ENCODE peak calls at places on chromosomes 6 and 20, in four cellular contexts. R is GM12878, G is HepG2, O is K562. T is an unnamed sample.

GRCh38 chr20:9110916-9111432 is 42.1 kb downstream of the PLCB4 start:
- DNase-seq in R (no peak), O (no peak), G (no peak), T (no peak)

GRCh38 chr6:91476000-91476399 is 889.1 kb upstream of the MAP3K7 start:
- DNase-seq in G (peak), R (no peak), O (no peak), T (peak)

GRCh38 chr6:34546551-34547321 is 9.4 kb downstream of the SPDEF start:
- DNase-seq in R (no peak), O (no peak), G (no peak), T (peak)

GRCh38 chr6:21873562-21873961 is 280.0 kb downstream of the SOX4 start:
- DNase-seq in G (no peak), O (no peak), R (no peak), T (no peak)

GRCh38 chr20:51042064-51042463 is 19.2 kb upstream of the KCNG1 start:
- DNase-seq in G (no peak), R (no peak), O (no peak), T (no peak)

GRCh38 chr6:73548458-73549446 is 27.9 kb upstream of the EEF1A1 start:
- DNase-seq in R (no peak), G (peak), O (no peak), T (no peak)

GRCh38 chr20:51480507-51481270 is 61.8 kb downstream of the NFATC2 start:
- DNase-seq in R (peak), O (no peak), G (no peak), T (no peak)

GRCh38 chr6:149473080-149474052 is 11.4 kb downstream of the ZC3H12D start:
- DNase-seq in G (peak), R (no peak), O (no peak), T (no peak)

GRCh38 chr6:75882734-75883133 is 133.7 kb downstream of the MYO6 start:
- DNase-seq in O (no peak), G (no peak), R (no peak), T (no peak)

GRCh38 chr20:39016496-39016895 is 54.4 kb downstream of the DHX35 start:
- DNase-seq in O (no peak), G (no peak), R (no peak), T (no peak)

GRCh38 chr6:43469947-43470346 is 7.4 kb upstream of the TJAP1 start:
- DNase-seq in O (no peak), R (no peak), G (no peak), T (no peak)

GRCh38 chr6:122610690-122611455 is 668 bp downstream of the PKIB start:
- DNase-seq in R (no peak), O (no peak), G (peak), T (peak)

GRCh38 chr6:129134535-129134934 is 251.6 kb downstream of the LAMA2 start:
- DNase-seq in G (no peak), O (no peak), R (no peak), T (no peak)

GRCh38 chr6:28211840-28212509 is 13.1 kb upstream of the ZSCAN9 start:
- DNase-seq in G (no peak), R (no peak), O (peak), T (no peak)

GRCh38 chr6:133890941-133891813 is 2.3 kb downstream of the TCF21 start:
- DNase-seq in G (no peak), O (peak), R (no peak), T (peak)

GRCh38 chr20:53623454-53624206 is 30.0 kb upstream of the ZNF217 start:
- DNase-seq in G (peak), R (peak), O (peak), T (peak)

GRCh38 chr6:105803439-105803838 is 282.7 kb upstream of the PRDM1 start:
- DNase-seq in O (no peak), G (no peak), R (no peak), T (no peak)

GRCh38 chr6:105804436-105804835 is 281.7 kb upstream of the PRDM1 start:
- DNase-seq in R (no peak), G (no peak), O (no peak), T (no peak)

GRCh38 chr6:105806486-105806920 is 279.6 kb upstream of the PRDM1 start:
- DNase-seq in G (no peak), O (no peak), R (no peak), T (no peak)

GRCh38 chr6:105804000-105804399 is 282.1 kb upstream of the PRDM1 start:
- DNase-seq in G (no peak), O (no peak), R (no peak), T (no peak)

DNA sequence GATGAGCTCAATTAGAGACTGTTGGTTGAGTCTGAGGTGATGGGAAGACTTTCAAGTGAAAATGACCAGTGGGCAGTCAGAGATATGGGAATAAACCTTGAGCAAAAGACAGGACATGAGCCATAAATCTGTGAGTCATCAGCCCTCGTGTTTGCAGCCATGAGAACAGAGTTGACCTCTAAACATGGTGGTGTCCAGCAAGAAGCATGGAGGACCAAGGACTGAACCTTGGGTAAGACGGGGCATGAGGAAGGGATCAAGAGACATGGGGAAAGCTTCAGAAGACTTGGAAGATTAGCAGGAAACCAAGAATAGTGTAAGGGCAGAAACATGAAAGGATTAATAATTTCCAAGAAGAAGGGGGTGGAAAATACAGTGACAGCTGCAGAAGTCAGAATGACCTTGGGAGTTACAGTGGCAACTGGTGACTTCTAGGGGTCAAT is 280.5 kb upstream of the PRDM1 start:
- DNase-seq in R (no peak), O (peak), G (no peak), T (no peak)
- TF ChIP-seq MYC in R (no peak), O (no peak), G (no peak), T (no peak)

GRCh38 chr6:113596477-113596876 is 260.7 kb upstream of the MARCKS start:
- DNase-seq in G (no peak), O (no peak), R (no peak), T (no peak)
- TF ChIP-seq EZH2 in G (no peak), O (no peak), R (no peak), T (no peak)

DNA sequence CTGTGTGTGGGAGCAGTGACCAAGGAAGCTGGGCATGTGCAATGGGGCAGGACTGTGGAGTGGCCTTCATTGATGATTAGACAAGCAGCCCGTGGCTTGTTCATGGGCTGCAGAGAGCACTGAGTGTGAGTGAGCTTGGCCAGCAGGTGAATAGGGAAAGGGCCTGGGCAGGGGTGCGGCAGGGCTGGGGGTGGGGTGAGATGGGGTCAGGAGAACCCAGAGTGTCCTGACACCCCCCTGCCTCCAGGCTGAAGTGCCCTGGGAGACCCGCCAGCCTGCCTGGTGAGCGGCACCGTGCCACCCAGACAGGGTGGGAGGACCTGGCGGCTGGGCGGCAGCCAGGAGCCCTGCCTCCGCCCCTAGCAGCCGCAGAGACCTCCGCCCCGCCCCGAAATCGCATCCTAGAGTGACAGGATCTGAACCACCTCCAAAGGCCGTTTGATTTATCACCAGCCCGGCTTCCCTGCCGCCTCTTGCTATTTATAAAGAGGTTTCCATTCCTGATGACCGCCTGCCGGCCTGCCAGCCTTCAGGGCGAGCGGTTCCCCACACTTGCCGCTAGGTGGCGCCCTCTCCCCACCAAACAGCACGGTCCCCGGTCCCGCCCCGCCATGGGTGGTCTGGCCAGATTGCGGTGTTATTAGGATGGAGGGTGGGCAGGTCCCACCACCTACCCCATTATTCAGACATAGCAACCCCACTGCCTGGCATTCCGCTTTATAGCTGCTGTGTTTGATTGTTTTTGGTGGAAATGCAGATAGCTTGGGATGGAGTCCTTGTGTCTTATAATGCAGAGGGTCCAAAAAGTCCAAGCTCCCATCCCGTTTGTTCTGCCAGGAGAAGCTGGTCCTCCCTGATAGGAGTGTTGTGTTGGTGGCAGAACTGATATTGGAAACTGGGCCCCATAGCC is 3.5 kb downstream of the MYLK2 start:
- DNase-seq in G (peak), O (peak), R (no peak), T (peak)
- TF ChIP-seq MYC in G (peak), O (no peak), R (no peak), T (no peak)

DNA sequence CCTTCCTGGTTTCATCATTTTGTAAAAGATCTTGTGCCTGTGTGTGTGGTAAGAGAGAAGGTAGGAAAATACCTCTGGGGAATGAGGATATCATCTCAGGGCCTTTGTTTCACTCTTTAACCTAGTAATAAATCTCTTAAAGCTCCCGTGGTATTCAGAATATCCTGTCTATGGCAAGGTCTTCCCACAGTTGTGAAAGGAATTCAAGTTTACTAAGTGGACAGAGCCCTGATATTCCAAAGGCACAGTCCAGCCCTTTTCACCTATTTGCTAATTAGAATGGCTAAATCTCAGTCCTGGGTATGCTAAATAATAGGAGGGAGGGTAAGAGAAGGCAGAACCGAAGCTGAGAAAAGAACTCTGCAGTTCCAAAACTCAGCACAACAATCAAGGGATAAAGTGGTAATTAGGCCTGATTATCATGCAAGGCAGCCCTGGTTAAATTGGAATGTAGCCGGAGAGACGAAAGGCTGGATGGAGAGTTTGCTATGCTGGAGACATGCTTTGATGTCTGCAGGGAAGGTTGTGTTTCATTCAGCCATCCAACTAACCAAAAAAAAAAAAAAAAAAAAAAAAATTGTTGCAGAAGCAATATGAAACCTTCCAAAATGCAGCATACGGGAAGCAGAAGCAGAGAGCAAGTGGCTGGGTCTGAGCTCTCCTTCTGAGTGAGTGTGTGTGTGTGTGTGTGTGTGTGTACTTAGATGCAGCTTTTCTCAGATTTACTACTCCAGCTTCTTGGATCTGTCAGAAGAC is 28.5 kb upstream of the PIM1 start:
- DNase-seq in R (no peak), O (no peak), G (no peak), T (no peak)
- TF ChIP-seq EZH2 in R (no peak), O (no peak), G (no peak), T (no peak)

GRCh38 chr6:138404666-138405337 is 779 bp downstream of the HEBP2 start:
- DNase-seq in R (no peak), O (peak), G (no peak), T (peak)
- TF ChIP-seq MYC in R (no peak), O (no peak), G (no peak), T (no peak)

T was measured in endothelial cell of umbilical vein.